ENCODE peak calls at places on chromosomes 13 and 19, in six cellular contexts. O, M, Q, I, X and K are unnamed samples.

GRCh38 chr13:25691654-25692053 is 319.9 kb downstream of the ATP8A2 start:
- DNase-seq in O (no peak), M (no peak), Q (no peak), I (no peak), X (no peak), K (no peak)

GRCh38 chr19:11375143-11375948 is 880 bp downstream of the SWSAP1 start:
- DNase-seq in O (peak), M (peak), Q (peak), I (no peak), X (peak), K (peak)

GRCh38 chr13:79231887-79232286 is 174.2 kb downstream of the RBM26 start:
- DNase-seq in O (no peak), M (no peak), Q (no peak), I (no peak), X (no peak), K (no peak)

GRCh38 chr19:54095136-54095858 is 5.3 kb downstream of the OSCAR start:
- DNase-seq in O (no peak), M (no peak), Q (no peak), I (no peak), X (no peak), K (no peak)

GRCh38 chr13:73902296-73902695 is 231.9 kb downstream of the KLF12 start:
- DNase-seq in O (no peak), M (no peak), Q (no peak), I (no peak), X (no peak), K (no peak)

GRCh38 chr19:10888421-10888866 is 17.1 kb downstream of the CARM1 start:
- DNase-seq in O (no peak), M (no peak), Q (no peak), I (no peak), X (no peak), K (no peak)

GRCh38 chr13:113598481-113598880 is 13.9 kb downstream of the TFDP1 start:
- DNase-seq in O (no peak), M (no peak), Q (no peak), I (no peak), X (peak), K (no peak)

GRCh38 chr13:54975676-54976075 is 1947.1 kb downstream of the OLFM4 start:
- DNase-seq in O (no peak), M (no peak), Q (no peak), I (no peak), X (no peak), K (no peak)

GRCh38 chr19:5282926-5283325 is 57.7 kb downstream of the PTPRS start:
- DNase-seq in O (no peak), M (no peak), Q (no peak), I (no peak), X (peak), K (no peak)

GRCh38 chr13:71039440-71039839 is 827.6 kb downstream of the DACH1 start:
- DNase-seq in O (no peak), M (no peak), Q (no peak), I (no peak), X (no peak), K (no peak)

GRCh38 chr19:28519950-28520861 is 692.7 kb downstream of the UQCRFS1 start:
- DNase-seq in O (no peak), M (no peak), Q (no peak), I (no peak), X (no peak), K (no peak)

GRCh38 chr19:47280183-47280797 is 5.6 kb downstream of the INAFM1 start:
- DNase-seq in O (no peak), M (no peak), Q (peak), I (peak), X (no peak), K (peak)

GRCh38 chr19:21947775-21948174 is 63.0 kb downstream of the ZNF208 start:
- DNase-seq in O (no peak), M (no peak), Q (no peak), I (no peak), X (no peak), K (no peak)

GRCh38 chr13:51786425-51787010 is 17.4 kb downstream of the DHRS12 start:
- DNase-seq in O (no peak), M (no peak), Q (no peak), I (no peak), X (no peak), K (no peak)

GRCh38 chr13:41550239-41550638 is 92.9 kb downstream of the RGCC start:
- DNase-seq in O (no peak), M (no peak), Q (no peak), I (no peak), X (no peak), K (no peak)

GRCh38 chr13:66977156-66977555 is 253.0 kb downstream of the PCDH9 start:
- DNase-seq in O (no peak), M (no peak), Q (no peak), I (no peak), X (no peak), K (no peak)

GRCh38 chr13:25744176-25744575 is 307.6 kb downstream of the SHISA2 start:
- DNase-seq in O (no peak), M (no peak), Q (no peak), I (no peak), X (no peak), K (no peak)

GRCh38 chr19:18594096-18594823 is 5.7 kb downstream of the REX1BD start:
- DNase-seq in O (peak), M (peak), Q (peak), I (peak), X (peak), K (peak)

GRCh38 chr13:30978981-30979956 is 46.8 kb downstream of the TEX26 start:
- DNase-seq in O (no peak), M (no peak), Q (peak), I (peak), X (no peak), K (no peak)

GRCh38 chr19:18161691-18162039 is 8.7 kb downstream of the PIK3R2 start:
- DNase-seq in O (no peak), M (no peak), Q (no peak), I (no peak), X (no peak), K (no peak)

GRCh38 chr13:75691183-75691582 is 55.1 kb downstream of the LMO7 start:
- DNase-seq in O (no peak), M (no peak), Q (no peak), I (no peak), X (no peak), K (no peak)

GRCh38 chr13:103695320-103695719 is 629.1 kb upstream of the SLC10A2 start:
- DNase-seq in O (no peak), M (no peak), Q (no peak), I (no peak), X (no peak), K (no peak)

GRCh38 chr19:33405491-33406461 is 32.3 kb downstream of the CEBPG start:
- DNase-seq in O (no peak), M (no peak), Q (no peak), I (no peak), X (peak), K (no peak)

GRCh38 chr19:34808566-34808965 is 35.6 kb upstream of the ZNF599 start:
- DNase-seq in O (no peak), M (no peak), Q (no peak), I (no peak), X (no peak), K (no peak)

GRCh38 chr19:48961051-48961649 is 4.0 kb upstream of the FTL start:
- DNase-seq in O (no peak), M (no peak), Q (no peak), I (no peak), X (no peak), K (no peak)

GRCh38 chr13:99028890-99029289 is 51.0 kb upstream of the DOCK9 start:
- DNase-seq in O (no peak), M (no peak), Q (peak), I (no peak), X (no peak), K (peak)

GRCh38 chr19:10352764-10353671 is 13.6 kb upstream of the ICAM3 start:
- DNase-seq in O (no peak), M (no peak), Q (no peak), I (peak), X (peak), K (no peak)

GRCh38 chr13:112079696-112080095 is 12.7 kb downstream of the SOX1 start:
- DNase-seq in O (no peak), M (no peak), Q (no peak), I (no peak), X (peak), K (no peak)

GRCh38 chr19:35119091-35119490 is 3.5 kb downstream of the FXYD3 start:
- DNase-seq in O (no peak), M (no peak), Q (no peak), I (no peak), X (no peak), K (no peak)

GRCh38 chr19:16185123-16185924 is at the start of gene FAM32A:
- DNase-seq in O (peak), M (peak), Q (peak), I (peak), X (peak), K (peak)

GRCh38 chr19:50660083-50660366 is 10.8 kb downstream of the C19orf81 start:
- DNase-seq in O (no peak), M (no peak), Q (no peak), I (no peak), X (no peak), K (no peak)

GRCh38 chr19:27905074-27905473 is 1307.9 kb downstream of the UQCRFS1 start:
- DNase-seq in O (no peak), M (no peak), Q (no peak), I (no peak), X (no peak), K (no peak)

GRCh38 chr19:29878973-29879654 is 62.9 kb upstream of the URI1 start:
- DNase-seq in O (no peak), M (no peak), Q (no peak), I (no peak), X (peak), K (peak)

GRCh38 chr19:49017666-49018351 is 918 bp upstream of the LHB start:
- DNase-seq in O (no peak), M (no peak), Q (peak), I (peak), X (no peak), K (peak)

GRCh38 chr13:113566227-113566561 is 18.4 kb upstream of the TFDP1 start:
- DNase-seq in O (no peak), M (no peak), Q (no peak), I (no peak), X (no peak), K (no peak)

GRCh38 chr13:99031725-99032298 is 53.9 kb upstream of the DOCK9 start:
- DNase-seq in O (no peak), M (no peak), Q (no peak), I (no peak), X (no peak), K (no peak)

GRCh38 chr13:23322353-23323336 is 110.9 kb downstream of the SACS start:
- DNase-seq in O (no peak), M (no peak), Q (no peak), I (no peak), X (no peak), K (no peak)

GRCh38 chr19:19751846-19752245 is 18.9 kb upstream of the ZNF14 start:
- DNase-seq in O (no peak), M (no peak), Q (no peak), I (no peak), X (no peak), K (no peak)